ENCODE peak calls at places on chromosomes 11 and 22, in five cellular contexts. One of them, this sample, is unnamed. For H3K4me1, the result is how much of the 10 kb centered on the place peaks cover.

GRCh38 chr22:35540600-35541253 is at the start of gene RASD2:
- DNase-seq in H9: peak
- DNase-seq in HCT116: no peak
- DNase-seq in fibroblast of lung: no peak
- DNase-seq in IMR-90: peak
- DNase-seq in this sample: peak

GRCh38 chr22:24244144-24244787 is 616 bp downstream of the GGT5 start:
- DNase-seq in H9: no peak
- DNase-seq in HCT116: no peak
- DNase-seq in fibroblast of lung: peak
- DNase-seq in IMR-90: peak
- DNase-seq in this sample: peak

GRCh38 chr22:30607300-30607930 is 441 bp downstream of the TCN2 start:
- DNase-seq in H9: no peak
- DNase-seq in HCT116: no peak
- DNase-seq in fibroblast of lung: no peak
- DNase-seq in IMR-90: no peak
- DNase-seq in this sample: no peak

GRCh38 chr11:6249822-6250555 is 9.6 kb upstream of the CCKBR start:
- DNase-seq in H9: no peak
- DNase-seq in HCT116: peak
- DNase-seq in fibroblast of lung: peak
- DNase-seq in IMR-90: peak
- DNase-seq in this sample: no peak

GRCh38 chr11:6825333-6825744 is 20.1 kb upstream of the OR10A5 start:
- DNase-seq in H9: no peak
- DNase-seq in HCT116: no peak
- DNase-seq in fibroblast of lung: no peak
- DNase-seq in IMR-90: no peak
- DNase-seq in this sample: no peak

GRCh38 chr11:57324154-57324885 is 432 bp downstream of the TNKS1BP1 start:
- DNase-seq in H9: peak
- DNase-seq in HCT116: no peak
- DNase-seq in fibroblast of lung: peak
- DNase-seq in IMR-90: peak
- DNase-seq in this sample: peak

GRCh38 chr11:76212086-76213035 is 6.1 kb upstream of the WNT11 start:
- DNase-seq in H9: no peak
- DNase-seq in HCT116: no peak
- DNase-seq in fibroblast of lung: no peak
- DNase-seq in IMR-90: no peak
- DNase-seq in this sample: no peak

GRCh38 chr11:131888230-131888826 is 517.9 kb downstream of the NTM start:
- DNase-seq in H9: no peak
- DNase-seq in HCT116: no peak
- DNase-seq in fibroblast of lung: peak
- DNase-seq in IMR-90: peak
- DNase-seq in this sample: no peak

GRCh38 chr11:74371269-74372039 is 26.8 kb downstream of the PGM2L1 start:
- DNase-seq in H9: no peak
- DNase-seq in HCT116: no peak
- DNase-seq in fibroblast of lung: peak
- DNase-seq in IMR-90: peak
- DNase-seq in this sample: no peak

GRCh38 chr22:21639359-21639758 is 2.7 kb upstream of the SDF2L1 start:
- DNase-seq in H9: no peak
- DNase-seq in HCT116: no peak
- DNase-seq in fibroblast of lung: no peak
- DNase-seq in IMR-90: no peak
- DNase-seq in this sample: no peak

GRCh38 chr11:2940930-2941821 is 12.0 kb upstream of the PHLDA2 start:
- DNase-seq in H9: no peak
- DNase-seq in HCT116: no peak
- DNase-seq in fibroblast of lung: no peak
- DNase-seq in IMR-90: no peak
- DNase-seq in this sample: no peak

GRCh38 chr11:4027746-4028145 is 66.9 kb upstream of the RRM1 start:
- DNase-seq in H9: no peak
- DNase-seq in HCT116: no peak
- DNase-seq in fibroblast of lung: no peak
- DNase-seq in IMR-90: peak
- DNase-seq in this sample: no peak
- H3K4me1 ChIP-seq in H9: under half
- H3K4me1 ChIP-seq in HCT116: under half
- H3K4me1 ChIP-seq in fibroblast of lung: under half
- H3K4me1 ChIP-seq in IMR-90: under half
- H3K4me1 ChIP-seq in this sample: under half

DNA sequence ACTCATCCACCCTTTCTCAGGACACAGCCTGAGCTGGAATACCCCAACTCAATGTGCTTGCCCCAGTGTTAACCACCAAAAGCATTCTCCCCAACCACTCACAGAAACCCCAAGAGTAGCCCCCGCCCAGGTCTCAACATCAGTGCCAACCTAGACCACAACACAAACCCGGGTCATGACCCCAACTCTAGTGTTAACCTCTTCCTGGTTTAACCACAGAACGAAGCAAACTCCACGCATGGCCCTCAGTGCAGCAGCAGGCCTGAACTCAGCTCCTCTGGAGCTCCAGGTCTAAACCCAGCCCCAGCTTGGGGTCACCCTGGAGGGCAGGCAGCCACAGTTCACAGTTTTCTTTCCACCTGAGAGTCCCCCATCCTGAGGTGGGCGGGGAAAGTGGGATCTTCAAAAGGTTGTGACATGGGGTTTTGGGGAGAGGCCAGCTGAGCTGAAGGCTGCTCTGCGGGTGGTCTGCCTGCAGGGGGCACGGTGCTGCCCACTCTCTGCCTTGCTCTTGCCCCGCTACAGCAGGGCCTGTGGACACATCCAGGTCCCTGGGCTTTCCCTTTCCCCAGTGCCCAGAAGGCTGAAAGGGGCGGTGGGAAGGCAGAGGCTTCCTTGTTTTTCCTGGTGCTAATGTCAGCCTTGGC is 37.9 kb downstream of the NECTIN1 start:
- DNase-seq in H9: no peak
- DNase-seq in HCT116: no peak
- DNase-seq in fibroblast of lung: no peak
- DNase-seq in IMR-90: no peak
- DNase-seq in this sample: peak
- H2AFZ ChIP-seq in H9: no peak
- H2AFZ ChIP-seq in HCT116: no peak
- H2AFZ ChIP-seq in fibroblast of lung: no peak
- H2AFZ ChIP-seq in IMR-90: no peak
- H2AFZ ChIP-seq in this sample: no peak

GRCh38 chr11:47948137-47948536 is 32.2 kb upstream of the PTPRJ start:
- DNase-seq in H9: peak
- DNase-seq in HCT116: no peak
- DNase-seq in fibroblast of lung: no peak
- DNase-seq in IMR-90: no peak
- DNase-seq in this sample: no peak
- H3K4me1 ChIP-seq in H9: under half
- H3K4me1 ChIP-seq in HCT116: half or more
- H3K4me1 ChIP-seq in fibroblast of lung: under half
- H3K4me1 ChIP-seq in IMR-90: under half
- H3K4me1 ChIP-seq in this sample: under half

DNA sequence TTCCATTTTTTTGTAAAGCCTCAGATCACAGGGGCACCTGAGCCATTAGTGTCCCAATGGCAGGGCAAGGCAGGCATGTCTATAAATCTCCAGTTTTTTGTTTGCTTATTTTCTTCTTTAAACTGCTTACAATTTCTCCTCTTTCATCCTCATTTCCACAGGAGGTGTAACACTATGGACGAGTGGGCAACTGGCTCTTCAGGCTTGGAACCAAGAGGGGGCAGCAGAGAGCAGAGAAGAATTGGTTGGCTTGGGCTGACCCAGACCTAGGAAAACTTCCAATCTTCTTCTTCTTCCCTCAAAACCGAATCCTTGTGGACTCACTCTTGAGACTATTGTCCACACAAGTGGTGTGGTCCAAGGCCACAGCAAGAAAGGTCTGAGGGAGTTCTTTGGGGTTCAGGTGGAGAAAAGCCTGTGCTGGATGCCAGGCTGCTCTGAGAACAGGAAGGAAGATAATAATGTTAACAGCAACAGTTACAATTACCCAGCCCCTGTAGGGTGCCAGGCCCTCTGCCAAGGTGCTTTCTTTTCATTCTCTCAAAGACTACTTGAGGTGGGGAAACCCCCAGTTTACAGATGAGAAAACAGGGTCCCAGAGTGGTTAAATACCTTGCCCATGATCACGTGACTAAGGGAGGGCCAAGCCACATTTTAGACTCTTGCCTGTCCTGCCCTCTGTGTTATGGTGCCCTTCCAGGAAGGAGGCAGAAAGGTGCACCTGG is 70.7 kb upstream of the E2F8 start:
- DNase-seq in H9: peak
- DNase-seq in HCT116: peak
- DNase-seq in fibroblast of lung: peak
- DNase-seq in IMR-90: peak
- DNase-seq in this sample: peak
- H2AFZ ChIP-seq in H9: no peak
- H2AFZ ChIP-seq in HCT116: no peak
- H2AFZ ChIP-seq in fibroblast of lung: no peak
- H2AFZ ChIP-seq in IMR-90: no peak
- H2AFZ ChIP-seq in this sample: no peak

GRCh38 chr22:23181763-23182288 is 1.5 kb downstream of the BCR start:
- DNase-seq in H9: no peak
- DNase-seq in HCT116: no peak
- DNase-seq in fibroblast of lung: no peak
- DNase-seq in IMR-90: no peak
- DNase-seq in this sample: no peak
- H3K4me1 ChIP-seq in H9: under half
- H3K4me1 ChIP-seq in HCT116: under half
- H3K4me1 ChIP-seq in fibroblast of lung: under half
- H3K4me1 ChIP-seq in IMR-90: under half
- H3K4me1 ChIP-seq in this sample: half or more

DNA sequence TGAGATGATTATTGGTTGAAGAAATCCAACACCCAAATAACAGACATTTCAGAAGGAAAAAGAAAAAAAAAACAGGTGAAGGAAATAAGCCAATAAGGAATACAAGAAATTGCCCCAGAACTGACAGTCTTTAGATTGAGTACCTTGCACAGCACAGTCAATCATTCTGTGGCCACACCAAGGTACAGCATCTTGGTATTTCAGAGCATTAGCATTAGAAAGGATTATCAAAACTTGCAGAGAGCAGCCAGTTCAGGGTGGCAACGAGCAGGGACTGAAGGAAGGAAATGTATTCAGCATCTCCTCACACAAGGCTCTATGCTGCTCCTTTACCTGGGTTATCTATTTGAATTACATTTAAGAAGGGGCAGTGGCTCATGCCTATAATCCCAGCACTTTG is 2.1 kb downstream of the ADA2 start:
- DNase-seq in H9: no peak
- DNase-seq in HCT116: no peak
- DNase-seq in fibroblast of lung: no peak
- DNase-seq in IMR-90: no peak
- DNase-seq in this sample: peak
- H2AFZ ChIP-seq in H9: no peak
- H2AFZ ChIP-seq in HCT116: no peak
- H2AFZ ChIP-seq in fibroblast of lung: no peak
- H2AFZ ChIP-seq in IMR-90: no peak
- H2AFZ ChIP-seq in this sample: no peak

GRCh38 chr22:45975266-45976161 is 1.4 kb downstream of the WNT7B start:
- DNase-seq in H9: no peak
- DNase-seq in HCT116: no peak
- DNase-seq in fibroblast of lung: no peak
- DNase-seq in IMR-90: no peak
- DNase-seq in this sample: no peak

GRCh38 chr22:45977551-45978274 is 751 bp upstream of the WNT7B start:
- DNase-seq in H9: peak
- DNase-seq in HCT116: no peak
- DNase-seq in fibroblast of lung: no peak
- DNase-seq in IMR-90: peak
- DNase-seq in this sample: no peak

GRCh38 chr22:45978275-45978713 is 1.3 kb upstream of the WNT7B start:
- DNase-seq in H9: no peak
- DNase-seq in HCT116: no peak
- DNase-seq in fibroblast of lung: no peak
- DNase-seq in IMR-90: no peak
- DNase-seq in this sample: no peak

GRCh38 chr22:45976351-45977002 is 485 bp downstream of the WNT7B start:
- DNase-seq in H9: no peak
- DNase-seq in HCT116: no peak
- DNase-seq in fibroblast of lung: no peak
- DNase-seq in IMR-90: no peak
- DNase-seq in this sample: no peak

DNA sequence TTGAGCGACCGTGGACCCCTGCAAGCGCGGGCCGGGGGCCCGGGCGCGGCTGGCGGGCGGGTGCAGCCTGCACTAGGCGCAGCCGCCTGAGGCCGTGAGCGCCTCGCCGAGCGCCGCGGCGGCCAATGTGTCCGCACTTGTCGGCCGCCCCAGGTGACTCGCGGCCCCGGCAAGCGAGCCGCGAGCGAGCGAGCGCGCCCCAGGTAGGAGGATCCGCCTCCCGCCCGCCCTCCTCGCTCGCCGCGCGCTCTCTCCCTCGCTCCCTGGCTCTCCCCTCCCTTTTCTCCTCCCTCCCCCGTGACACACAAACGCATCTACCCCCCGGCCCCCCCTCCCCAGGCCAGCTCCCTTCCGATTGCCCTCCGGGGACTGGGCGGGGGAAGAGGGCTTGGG is at the start of gene WNT7B:
- DNase-seq in H9: no peak
- DNase-seq in HCT116: peak
- DNase-seq in fibroblast of lung: no peak
- DNase-seq in IMR-90: no peak
- DNase-seq in this sample: no peak
- H3K4me1 ChIP-seq in H9: under half
- H3K4me1 ChIP-seq in HCT116: under half
- H3K4me1 ChIP-seq in fibroblast of lung: under half
- H3K4me1 ChIP-seq in IMR-90: under half
- H3K4me1 ChIP-seq in this sample: under half

This sample was measured in Karpas-422.